ENCODE peak calls at places on chromosomes 7 and 10, in eight cellular contexts. One of them, this sample, is unnamed.

GRCh38 chr10:79051766-79052165 is 17.0 kb upstream of the ZMIZ1 start:
- DNase-seq in activated CD8-positive, alpha-beta memory T cell treated with anti-CD3 and anti-CD28 coated beads, Interleukin-2, amount 10 ng/mL, durations not matched to agents 7 days and 5 days: no peak
- DNase-seq in iPS-NIHi11: no peak
- DNase-seq in cardiac septum: no peak
- DNase-seq in head of caudate nucleus: no peak
- DNase-seq in NCI-H1417: no peak
- DNase-seq in ACHN: no peak
- DNase-seq in NCI-H1105: no peak
- DNase-seq in this sample: no peak

GRCh38 chr7:81618400-81619014 is 151.3 kb downstream of the HGF start:
- DNase-seq in NCI-H1417: no peak
- DNase-seq in activated CD8-positive, alpha-beta memory T cell treated with anti-CD3 and anti-CD28 coated beads, Interleukin-2, amount 10 ng/mL, durations not matched to agents 7 days and 5 days: no peak
- DNase-seq in iPS-NIHi11: no peak
- DNase-seq in head of caudate nucleus: no peak
- DNase-seq in cardiac septum: no peak
- DNase-seq in NCI-H1105: no peak
- DNase-seq in ACHN: peak
- DNase-seq in this sample: no peak

GRCh38 chr10:63266337-63267327 is 133.5 kb downstream of the NRBF2 start:
- DNase-seq in head of caudate nucleus: no peak
- DNase-seq in iPS-NIHi11: no peak
- DNase-seq in cardiac septum: no peak
- DNase-seq in NCI-H1417: no peak
- DNase-seq in activated CD8-positive, alpha-beta memory T cell treated with anti-CD3 and anti-CD28 coated beads, Interleukin-2, amount 10 ng/mL, durations not matched to agents 7 days and 5 days: no peak
- DNase-seq in ACHN: peak
- DNase-seq in NCI-H1105: no peak
- DNase-seq in this sample: peak

GRCh38 chr7:96670338-96671289 is 39.0 kb downstream of the SEM1 start:
- DNase-seq in NCI-H1417: peak
- DNase-seq in iPS-NIHi11: no peak
- DNase-seq in head of caudate nucleus: no peak
- DNase-seq in cardiac septum: no peak
- DNase-seq in ACHN: no peak
- DNase-seq in activated CD8-positive, alpha-beta memory T cell treated with anti-CD3 and anti-CD28 coated beads, Interleukin-2, amount 10 ng/mL, durations not matched to agents 7 days and 5 days: no peak
- DNase-seq in NCI-H1105: no peak
- DNase-seq in this sample: no peak

GRCh38 chr10:21526952-21527633 is 1.6 kb upstream of the SKIDA1 start:
- DNase-seq in cardiac septum: peak
- DNase-seq in NCI-H1105: no peak
- DNase-seq in head of caudate nucleus: peak
- DNase-seq in iPS-NIHi11: peak
- DNase-seq in ACHN: peak
- DNase-seq in activated CD8-positive, alpha-beta memory T cell treated with anti-CD3 and anti-CD28 coated beads, Interleukin-2, amount 10 ng/mL, durations not matched to agents 7 days and 5 days: peak
- DNase-seq in NCI-H1417: peak
- DNase-seq in this sample: peak

GRCh38 chr7:151245360-151246160 is 2.9 kb downstream of the SMARCD3 start:
- DNase-seq in NCI-H1105: no peak
- DNase-seq in head of caudate nucleus: no peak
- DNase-seq in cardiac septum: no peak
- DNase-seq in activated CD8-positive, alpha-beta memory T cell treated with anti-CD3 and anti-CD28 coated beads, Interleukin-2, amount 10 ng/mL, durations not matched to agents 7 days and 5 days: peak
- DNase-seq in ACHN: peak
- DNase-seq in iPS-NIHi11: peak
- DNase-seq in NCI-H1417: peak
- DNase-seq in this sample: peak

GRCh38 chr10:44935201-44935960 is 24.2 kb upstream of the RASSF4 start:
- DNase-seq in ACHN: peak
- DNase-seq in cardiac septum: peak
- DNase-seq in head of caudate nucleus: peak
- DNase-seq in activated CD8-positive, alpha-beta memory T cell treated with anti-CD3 and anti-CD28 coated beads, Interleukin-2, amount 10 ng/mL, durations not matched to agents 7 days and 5 days: peak
- DNase-seq in NCI-H1105: no peak
- DNase-seq in NCI-H1417: no peak
- DNase-seq in iPS-NIHi11: no peak
- DNase-seq in this sample: no peak

GRCh38 chr10:19688344-19688743 is 127.9 kb upstream of the PLXDC2 start:
- DNase-seq in activated CD8-positive, alpha-beta memory T cell treated with anti-CD3 and anti-CD28 coated beads, Interleukin-2, amount 10 ng/mL, durations not matched to agents 7 days and 5 days: no peak
- DNase-seq in NCI-H1105: no peak
- DNase-seq in ACHN: no peak
- DNase-seq in cardiac septum: no peak
- DNase-seq in head of caudate nucleus: no peak
- DNase-seq in NCI-H1417: no peak
- DNase-seq in iPS-NIHi11: no peak
- DNase-seq in this sample: no peak

GRCh38 chr10:89279449-89279869 is 22.4 kb upstream of the IFIT2 start:
- DNase-seq in iPS-NIHi11: no peak
- DNase-seq in NCI-H1417: no peak
- DNase-seq in ACHN: peak
- DNase-seq in activated CD8-positive, alpha-beta memory T cell treated with anti-CD3 and anti-CD28 coated beads, Interleukin-2, amount 10 ng/mL, durations not matched to agents 7 days and 5 days: no peak
- DNase-seq in head of caudate nucleus: no peak
- DNase-seq in NCI-H1105: peak
- DNase-seq in cardiac septum: no peak
- DNase-seq in this sample: no peak

This sample was measured in MM.1S.